ENCODE peak calls at places on chromosomes 1 and 21, in six cellular contexts. D is right cardiac atrium, U is upper lobe of right lung, Q is lung, S is ovary, M is GM23338. E is an unnamed sample.

GRCh38 chr1:115436596-115436995 is 98.5 kb upstream of the NGF start:
- DNase-seq in U (no peak), M (peak; percentile 32), D (no peak), S (no peak), Q (no peak), E (no peak)

GRCh38 chr1:211724711-211725196 is 49.3 kb upstream of the NEK2 start:
- DNase-seq in S (peak; percentile 80), M (no peak), Q (no peak), U (no peak), D (no peak), E (no peak)

GRCh38 chr1:107991371-107992066 is 26.5 kb upstream of the VAV3 start:
- DNase-seq in D (no peak), S (no peak), M (no peak), Q (no peak), U (no peak), E (no peak)

GRCh38 chr1:228723287-228723686 is 12.0 kb upstream of the RHOU start:
- DNase-seq in D (no peak), S (no peak), M (peak; percentile 60), U (no peak), Q (no peak), E (peak; percentile 15)

GRCh38 chr1:118791094-118791691 is 196.9 kb downstream of the TBX15 start:
- DNase-seq in S (no peak), Q (no peak), U (no peak), M (no peak), D (no peak), E (no peak)

GRCh38 chr1:171254859-171255258 is 6.6 kb downstream of the FMO1 start:
- DNase-seq in U (no peak), Q (no peak), D (no peak), S (no peak), M (no peak), E (no peak)

GRCh38 chr1:20439282-20439681 is 46.7 kb downstream of the CAMK2N1 start:
- DNase-seq in M (peak; percentile 57), Q (no peak), S (no peak), U (no peak), D (no peak), E (no peak)

GRCh38 chr1:6001992-6002576 is 9.9 kb upstream of the NPHP4 start:
- DNase-seq in U (peak; percentile 64), Q (no peak), S (peak; percentile 38), D (peak; percentile 82), M (no peak), E (no peak)

GRCh38 chr1:45272943-45273342 is 53.8 kb upstream of the HPDL start:
- DNase-seq in M (no peak), S (no peak), U (no peak), Q (no peak), D (no peak), E (no peak)

GRCh38 chr1:15436881-15437449 is 1.3 kb upstream of the CTRC start:
- DNase-seq in D (no peak), S (no peak), M (no peak), U (no peak), Q (no peak), E (no peak)

GRCh38 chr1:181387702-181388101 is 95.6 kb upstream of the CACNA1E start:
- DNase-seq in M (no peak), D (no peak), Q (no peak), S (no peak), U (no peak), E (no peak)

GRCh38 chr1:53586765-53587164 is 127.6 kb downstream of the DMRTB1 start:
- DNase-seq in S (no peak), M (no peak), U (no peak), D (no peak), Q (no peak), E (no peak)

GRCh38 chr1:20366766-20367602 is 76.3 kb downstream of the VWA5B1 start:
- DNase-seq in M (peak; percentile 92), D (peak; percentile 60), Q (no peak), U (no peak), S (no peak), E (peak; percentile 12)

GRCh38 chr1:20349561-20349960 is 58.9 kb downstream of the VWA5B1 start:
- DNase-seq in D (no peak), U (no peak), Q (no peak), S (no peak), M (no peak), E (no peak)

GRCh38 chr21:8993943-8994639 is 1527.3 kb upstream of the TPTE start:
- DNase-seq in Q (no peak), M (peak; percentile 68), D (no peak), U (no peak), S (no peak), E (no peak)

GRCh38 chr1:38728176-38728908 is 131.2 kb downstream of the RRAGC start:
- DNase-seq in U (no peak), S (peak; percentile 47), D (peak; percentile 85), M (peak; percentile 20), Q (peak; percentile 30), E (peak; percentile 80)

GRCh38 chr1:79568411-79568810 is 561.9 kb upstream of the ADGRL4 start:
- DNase-seq in S (no peak), U (no peak), D (no peak), M (no peak), Q (no peak), E (no peak)

GRCh38 chr21:34834852-34835501 is 166.2 kb downstream of the CLIC6 start:
- DNase-seq in S (no peak), U (no peak), Q (no peak), M (no peak), D (peak; percentile 52), E (no peak)

GRCh38 chr1:180158149-180159147 is 3.8 kb downstream of the QSOX1 start:
- DNase-seq in Q (no peak), S (no peak), M (no peak), U (no peak), D (no peak), E (no peak)

GRCh38 chr1:59750612-59751395 is 63.9 kb upstream of the HOOK1 start:
- DNase-seq in S (peak; percentile 50), Q (peak; percentile 30), M (no peak), D (peak; percentile 51), U (no peak), E (no peak)
- H3K4me3 ChIP-seq in S (no peak overlapping the region), Q (no peak overlapping the region), M (no peak overlapping the region), D (no peak overlapping the region), U (no peak overlapping the region), E (no peak overlapping the region)

GRCh38 chr1:66374148-66374547 is 159.8 kb upstream of the SGIP1 start:
- DNase-seq in U (no peak), S (no peak), D (no peak), M (no peak), Q (no peak), E (no peak)
- H3K4me1 ChIP-seq in U (peaks cover 31% of the 10 kb centered on the region), S (no peaks in the 10 kb centered on the region), D (peaks cover 13% of the 10 kb centered on the region), M (no peaks in the 10 kb centered on the region), Q (peaks cover 30% of the 10 kb centered on the region), E (no peaks in the 10 kb centered on the region)

GRCh38 chr1:94608852-94609570 is 67.5 kb upstream of the F3 start:
- DNase-seq in S (no peak), M (no peak), D (no peak), U (no peak), Q (no peak), E (no peak)
- H3K4me3 ChIP-seq in S (no peak overlapping the region), M (no peak overlapping the region), D (no peak overlapping the region), U (no peak overlapping the region), Q (no peak overlapping the region), E (no peak overlapping the region)

GRCh38 chr21:45417256-45417950 is 12.4 kb downstream of the COL18A1 start:
- DNase-seq in S (peak; percentile 38), U (no peak), D (peak; percentile 51), M (no peak), Q (no peak), E (no peak)
- H3K4me1 ChIP-seq in S (peaks cover 11% of the 10 kb centered on the region), U (peaks cover 7% of the 10 kb centered on the region), D (peaks cover 7% of the 10 kb centered on the region), M (peaks cover 42% of the 10 kb centered on the region), Q (no peaks in the 10 kb centered on the region), E (peaks cover 8% of the 10 kb centered on the region)

GRCh38 chr1:219988387-219988786 is 57.9 kb downstream of the EPRS1 start:
- DNase-seq in U (no peak), Q (no peak), D (no peak), S (no peak), M (no peak), E (no peak)
- H3K4me3 ChIP-seq in U (no peak overlapping the region), Q (no peak overlapping the region), D (no peak overlapping the region), S (no peak overlapping the region), M (no peak overlapping the region), E (no peak overlapping the region)